ENCODE peak calls at places on chromosome 9, in five cellular contexts. One of them, this sample, is unnamed.

GRCh38 chr9:15606667-15607472 is 54.0 kb downstream of the CCDC171 start:
- DNase-seq in GM03348: peak
- DNase-seq in fibroblast of mammary gland: peak
- DNase-seq in activated effector memory CD4-positive, alpha-beta T cell treated with Interleukin-2 at 50 U/mL for 16 hours: no peak
- DNase-seq in hepatic stellate cell: peak
- DNase-seq in this sample: peak

GRCh38 chr9:38677660-38678303 is 42.2 kb downstream of the FAM240B start:
- DNase-seq in fibroblast of mammary gland: no peak
- DNase-seq in hepatic stellate cell: no peak
- DNase-seq in activated effector memory CD4-positive, alpha-beta T cell treated with Interleukin-2 at 50 U/mL for 16 hours: no peak
- DNase-seq in GM03348: no peak
- DNase-seq in this sample: no peak

GRCh38 chr9:22050924-22051323 is 41.8 kb upstream of the CDKN2B start:
- DNase-seq in activated effector memory CD4-positive, alpha-beta T cell treated with Interleukin-2 at 50 U/mL for 16 hours: no peak
- DNase-seq in fibroblast of mammary gland: no peak
- DNase-seq in hepatic stellate cell: no peak
- DNase-seq in GM03348: no peak
- DNase-seq in this sample: no peak

GRCh38 chr9:22040760-22041159 is 31.7 kb upstream of the CDKN2B start:
- DNase-seq in fibroblast of mammary gland: peak
- DNase-seq in activated effector memory CD4-positive, alpha-beta T cell treated with Interleukin-2 at 50 U/mL for 16 hours: no peak
- DNase-seq in GM03348: peak
- DNase-seq in hepatic stellate cell: no peak
- DNase-seq in this sample: peak

GRCh38 chr9:34139477-34140146 is 13.1 kb upstream of the DCAF12 start:
- DNase-seq in hepatic stellate cell: peak
- DNase-seq in fibroblast of mammary gland: peak
- DNase-seq in activated effector memory CD4-positive, alpha-beta T cell treated with Interleukin-2 at 50 U/mL for 16 hours: no peak
- DNase-seq in GM03348: peak
- DNase-seq in this sample: peak

GRCh38 chr9:137632432-137633161 is 13.8 kb downstream of the EHMT1 start:
- DNase-seq in activated effector memory CD4-positive, alpha-beta T cell treated with Interleukin-2 at 50 U/mL for 16 hours: no peak
- DNase-seq in GM03348: peak
- DNase-seq in fibroblast of mammary gland: peak
- DNase-seq in hepatic stellate cell: no peak
- DNase-seq in this sample: peak

GRCh38 chr9:91903126-91903911 is 46.7 kb downstream of the ROR2 start:
- DNase-seq in activated effector memory CD4-positive, alpha-beta T cell treated with Interleukin-2 at 50 U/mL for 16 hours: no peak
- DNase-seq in GM03348: no peak
- DNase-seq in hepatic stellate cell: no peak
- DNase-seq in fibroblast of mammary gland: no peak
- DNase-seq in this sample: no peak

GRCh38 chr9:114250235-114250568 is 72.7 kb upstream of the ORM1 start:
- DNase-seq in GM03348: peak
- DNase-seq in activated effector memory CD4-positive, alpha-beta T cell treated with Interleukin-2 at 50 U/mL for 16 hours: no peak
- DNase-seq in fibroblast of mammary gland: peak
- DNase-seq in hepatic stellate cell: no peak
- DNase-seq in this sample: peak

GRCh38 chr9:93301911-93302525 is 118.1 kb downstream of the WNK2 start:
- DNase-seq in fibroblast of mammary gland: no peak
- DNase-seq in hepatic stellate cell: no peak
- DNase-seq in GM03348: peak
- DNase-seq in activated effector memory CD4-positive, alpha-beta T cell treated with Interleukin-2 at 50 U/mL for 16 hours: no peak
- DNase-seq in this sample: no peak

GRCh38 chr9:129412814-129413536 is 207.9 kb downstream of the C9orf50 start:
- DNase-seq in hepatic stellate cell: peak
- DNase-seq in GM03348: peak
- DNase-seq in fibroblast of mammary gland: peak
- DNase-seq in activated effector memory CD4-positive, alpha-beta T cell treated with Interleukin-2 at 50 U/mL for 16 hours: peak
- DNase-seq in this sample: peak

GRCh38 chr9:128485414-128485855 is 19.1 kb upstream of the GLE1 start:
- DNase-seq in hepatic stellate cell: no peak
- DNase-seq in GM03348: no peak
- DNase-seq in fibroblast of mammary gland: no peak
- DNase-seq in activated effector memory CD4-positive, alpha-beta T cell treated with Interleukin-2 at 50 U/mL for 16 hours: no peak
- DNase-seq in this sample: no peak

GRCh38 chr9:91905958-91906585 is 44.0 kb downstream of the ROR2 start:
- DNase-seq in fibroblast of mammary gland: no peak
- DNase-seq in GM03348: no peak
- DNase-seq in hepatic stellate cell: no peak
- DNase-seq in activated effector memory CD4-positive, alpha-beta T cell treated with Interleukin-2 at 50 U/mL for 16 hours: peak
- DNase-seq in this sample: peak

GRCh38 chr9:75046725-75047345 is 18.7 kb upstream of the CARNMT1 start:
- DNase-seq in fibroblast of mammary gland: no peak
- DNase-seq in hepatic stellate cell: no peak
- DNase-seq in GM03348: no peak
- DNase-seq in activated effector memory CD4-positive, alpha-beta T cell treated with Interleukin-2 at 50 U/mL for 16 hours: no peak
- DNase-seq in this sample: no peak

GRCh38 chr9:107644774-107645463 is 155.3 kb upstream of the KLF4 start:
- DNase-seq in GM03348: peak
- DNase-seq in fibroblast of mammary gland: no peak
- DNase-seq in activated effector memory CD4-positive, alpha-beta T cell treated with Interleukin-2 at 50 U/mL for 16 hours: no peak
- DNase-seq in hepatic stellate cell: no peak
- DNase-seq in this sample: no peak

GRCh38 chr9:7273575-7273974 is 515.8 kb downstream of the KDM4C start:
- DNase-seq in fibroblast of mammary gland: peak
- DNase-seq in hepatic stellate cell: no peak
- DNase-seq in activated effector memory CD4-positive, alpha-beta T cell treated with Interleukin-2 at 50 U/mL for 16 hours: no peak
- DNase-seq in GM03348: peak
- DNase-seq in this sample: peak

GRCh38 chr9:131960311-131960710 is 119.4 kb downstream of the MED27 start:
- DNase-seq in hepatic stellate cell: no peak
- DNase-seq in GM03348: no peak
- DNase-seq in fibroblast of mammary gland: peak
- DNase-seq in activated effector memory CD4-positive, alpha-beta T cell treated with Interleukin-2 at 50 U/mL for 16 hours: no peak
- DNase-seq in this sample: no peak

GRCh38 chr9:2459756-2460155 is 161.8 kb upstream of the VLDLR start:
- DNase-seq in activated effector memory CD4-positive, alpha-beta T cell treated with Interleukin-2 at 50 U/mL for 16 hours: no peak
- DNase-seq in GM03348: no peak
- DNase-seq in hepatic stellate cell: no peak
- DNase-seq in fibroblast of mammary gland: no peak
- DNase-seq in this sample: no peak

GRCh38 chr9:698276-698675 is 143.2 kb upstream of the DMRT1 start:
- DNase-seq in activated effector memory CD4-positive, alpha-beta T cell treated with Interleukin-2 at 50 U/mL for 16 hours: no peak
- DNase-seq in hepatic stellate cell: no peak
- DNase-seq in fibroblast of mammary gland: peak
- DNase-seq in GM03348: peak
- DNase-seq in this sample: peak

GRCh38 chr9:89773170-89773569 is 168.4 kb downstream of the GADD45G start:
- DNase-seq in activated effector memory CD4-positive, alpha-beta T cell treated with Interleukin-2 at 50 U/mL for 16 hours: no peak
- DNase-seq in fibroblast of mammary gland: no peak
- DNase-seq in hepatic stellate cell: no peak
- DNase-seq in GM03348: no peak
- DNase-seq in this sample: no peak

GRCh38 chr9:14350766-14351165 is 36.8 kb upstream of the NFIB start:
- DNase-seq in GM03348: no peak
- DNase-seq in hepatic stellate cell: no peak
- DNase-seq in fibroblast of mammary gland: no peak
- DNase-seq in activated effector memory CD4-positive, alpha-beta T cell treated with Interleukin-2 at 50 U/mL for 16 hours: no peak
- DNase-seq in this sample: no peak

GRCh38 chr9:3238241-3238640 is 287.6 kb downstream of the RFX3 start:
- DNase-seq in GM03348: no peak
- DNase-seq in activated effector memory CD4-positive, alpha-beta T cell treated with Interleukin-2 at 50 U/mL for 16 hours: no peak
- DNase-seq in fibroblast of mammary gland: peak
- DNase-seq in hepatic stellate cell: no peak
- DNase-seq in this sample: no peak

GRCh38 chr9:18829858-18830257 is 203.2 kb downstream of the SAXO1 start:
- DNase-seq in hepatic stellate cell: no peak
- DNase-seq in fibroblast of mammary gland: peak
- DNase-seq in GM03348: peak
- DNase-seq in activated effector memory CD4-positive, alpha-beta T cell treated with Interleukin-2 at 50 U/mL for 16 hours: no peak
- DNase-seq in this sample: no peak

GRCh38 chr9:134322781-134323241 is 3.4 kb upstream of the RXRA start:
- DNase-seq in hepatic stellate cell: no peak
- DNase-seq in activated effector memory CD4-positive, alpha-beta T cell treated with Interleukin-2 at 50 U/mL for 16 hours: no peak
- DNase-seq in GM03348: no peak
- DNase-seq in fibroblast of mammary gland: no peak
- DNase-seq in this sample: no peak

GRCh38 chr9:122125158-122125890 is 32.2 kb upstream of the TTLL11 start:
- DNase-seq in GM03348: peak
- DNase-seq in hepatic stellate cell: peak
- DNase-seq in activated effector memory CD4-positive, alpha-beta T cell treated with Interleukin-2 at 50 U/mL for 16 hours: peak
- DNase-seq in fibroblast of mammary gland: peak
- DNase-seq in this sample: peak

GRCh38 chr9:35313911-35314310 is 152.1 kb downstream of the UNC13B start:
- DNase-seq in hepatic stellate cell: no peak
- DNase-seq in fibroblast of mammary gland: peak
- DNase-seq in GM03348: peak
- DNase-seq in activated effector memory CD4-positive, alpha-beta T cell treated with Interleukin-2 at 50 U/mL for 16 hours: no peak
- DNase-seq in this sample: peak

GRCh38 chr9:88477300-88477751 is 57.7 kb upstream of the NXNL2 start:
- DNase-seq in activated effector memory CD4-positive, alpha-beta T cell treated with Interleukin-2 at 50 U/mL for 16 hours: no peak
- DNase-seq in hepatic stellate cell: peak
- DNase-seq in GM03348: peak
- DNase-seq in fibroblast of mammary gland: peak
- DNase-seq in this sample: peak

GRCh38 chr9:116234091-116234490 is 80.5 kb downstream of the PAPPA start:
- DNase-seq in activated effector memory CD4-positive, alpha-beta T cell treated with Interleukin-2 at 50 U/mL for 16 hours: no peak
- DNase-seq in fibroblast of mammary gland: peak
- DNase-seq in hepatic stellate cell: peak
- DNase-seq in GM03348: peak
- DNase-seq in this sample: peak

GRCh38 chr9:136244116-136244775 is 1.4 kb downstream of the QSOX2 start:
- DNase-seq in activated effector memory CD4-positive, alpha-beta T cell treated with Interleukin-2 at 50 U/mL for 16 hours: no peak
- DNase-seq in fibroblast of mammary gland: no peak
- DNase-seq in GM03348: no peak
- DNase-seq in hepatic stellate cell: no peak
- DNase-seq in this sample: no peak

GRCh38 chr9:133543772-133544467 is 9.4 kb downstream of the ADAMTSL2 start:
- DNase-seq in activated effector memory CD4-positive, alpha-beta T cell treated with Interleukin-2 at 50 U/mL for 16 hours: no peak
- DNase-seq in hepatic stellate cell: no peak
- DNase-seq in GM03348: no peak
- DNase-seq in fibroblast of mammary gland: no peak
- DNase-seq in this sample: no peak

GRCh38 chr9:132220069-132220468 is 58.2 kb downstream of the NTNG2 start:
- DNase-seq in activated effector memory CD4-positive, alpha-beta T cell treated with Interleukin-2 at 50 U/mL for 16 hours: no peak
- DNase-seq in GM03348: no peak
- DNase-seq in fibroblast of mammary gland: no peak
- DNase-seq in hepatic stellate cell: no peak
- DNase-seq in this sample: no peak

GRCh38 chr9:132049323-132049882 is 30.3 kb downstream of the MED27 start:
- DNase-seq in fibroblast of mammary gland: no peak
- DNase-seq in hepatic stellate cell: no peak
- DNase-seq in GM03348: no peak
- DNase-seq in activated effector memory CD4-positive, alpha-beta T cell treated with Interleukin-2 at 50 U/mL for 16 hours: no peak
- DNase-seq in this sample: no peak

GRCh38 chr9:136786451-136786850 is 4.7 kb upstream of the TMEM141 start:
- DNase-seq in hepatic stellate cell: no peak
- DNase-seq in GM03348: no peak
- DNase-seq in activated effector memory CD4-positive, alpha-beta T cell treated with Interleukin-2 at 50 U/mL for 16 hours: no peak
- DNase-seq in fibroblast of mammary gland: no peak
- DNase-seq in this sample: no peak

GRCh38 chr9:78745996-78746395 is 449.1 kb downstream of the PSAT1 start:
- DNase-seq in hepatic stellate cell: no peak
- DNase-seq in activated effector memory CD4-positive, alpha-beta T cell treated with Interleukin-2 at 50 U/mL for 16 hours: no peak
- DNase-seq in GM03348: no peak
- DNase-seq in fibroblast of mammary gland: no peak
- DNase-seq in this sample: no peak

GRCh38 chr9:116000748-116001329 is 152.8 kb upstream of the PAPPA start:
- DNase-seq in fibroblast of mammary gland: no peak
- DNase-seq in GM03348: no peak
- DNase-seq in hepatic stellate cell: no peak
- DNase-seq in activated effector memory CD4-positive, alpha-beta T cell treated with Interleukin-2 at 50 U/mL for 16 hours: no peak
- DNase-seq in this sample: no peak

This sample was measured in AG08395.